ENCODE peak calls at places on chromosomes 5 and 9, in six cellular contexts. I is Peyer's patch, E is neuronal stem cell, P is tibial nerve, M is cardiac muscle cell, T is hepatocyte. A is an unnamed sample. For H3K27me3 and H3K9me3, the result is how much of the 10 kb centered on the place peaks cover.

GRCh38 chr5:175695161-175696126 is 37.6 kb downstream of the HRH2 start:
- DNase-seq in I (peak), E (no peak), P (no peak), M (no peak), T (no peak), A (no peak)

GRCh38 chr5:72842816-72843215 is 26.4 kb downstream of the TNPO1 start:
- DNase-seq in I (no peak), E (no peak), P (no peak), M (no peak), T (peak), A (no peak)

GRCh38 chr5:16669776-16670175 is 53.0 kb upstream of the RETREG1 start:
- DNase-seq in I (no peak), E (no peak), P (no peak), M (no peak), T (no peak), A (no peak)

GRCh38 chr9:70418822-70419545 is 4.5 kb upstream of the KLF9 start:
- DNase-seq in I (peak), E (peak), P (peak), M (peak), T (peak), A (peak)

GRCh38 chr9:137251194-137251461 is at the start of gene STPG3:
- DNase-seq in I (no peak), E (no peak), P (no peak), M (no peak), T (no peak), A (no peak)

GRCh38 chr9:21656776-21657637 is 145.4 kb upstream of the MTAP start:
- DNase-seq in I (no peak), E (no peak), P (no peak), M (no peak), T (no peak), A (no peak)

GRCh38 chr9:3931996-3932906 is 367.6 kb downstream of the GLIS3 start:
- DNase-seq in I (no peak), E (no peak), P (no peak), M (no peak), T (no peak), A (no peak)

GRCh38 chr5:78795757-78796156 is 147.2 kb upstream of the LHFPL2 start:
- DNase-seq in I (no peak), E (no peak), P (no peak), M (no peak), T (peak), A (no peak)

GRCh38 chr5:120304653-120305052 is 159.4 kb upstream of the PRR16 start:
- DNase-seq in I (no peak), E (no peak), P (no peak), M (no peak), T (peak), A (no peak)

GRCh38 chr5:164184158-164184557 is 678.7 kb downstream of the MAT2B start:
- DNase-seq in I (no peak), E (peak), P (no peak), M (peak), T (no peak), A (no peak)

GRCh38 chr9:77556396-77556795 is 91.7 kb downstream of the GNA14 start:
- DNase-seq in I (no peak), E (no peak), P (no peak), M (no peak), T (no peak), A (no peak)

GRCh38 chr5:143781993-143782520 is 29.9 kb upstream of the HMHB1 start:
- DNase-seq in I (no peak), E (no peak), P (no peak), M (no peak), T (no peak), A (no peak)

GRCh38 chr5:178624626-178625546 is 2.0 kb downstream of the CLK4 start:
- DNase-seq in I (no peak), E (no peak), P (no peak), M (peak), T (no peak), A (no peak)

GRCh38 chr9:88243736-88244135 is 105.5 kb upstream of the SPATA31C2 start:
- DNase-seq in I (no peak), E (no peak), P (no peak), M (no peak), T (peak), A (no peak)

GRCh38 chr9:4821994-4822544 is 29.3 kb downstream of the RCL1 start:
- DNase-seq in I (no peak), E (no peak), P (no peak), M (no peak), T (no peak), A (no peak)

GRCh38 chr9:37961346-37961745 is 57.4 kb upstream of the SLC25A51 start:
- DNase-seq in I (no peak), E (no peak), P (no peak), M (no peak), T (no peak), A (no peak)

GRCh38 chr5:59615272-59615671 is 278.3 kb downstream of the PDE4D start:
- DNase-seq in I (no peak), E (no peak), P (no peak), M (no peak), T (no peak), A (no peak)

GRCh38 chr5:116374434-116374852 is 200.2 kb downstream of the SEMA6A start:
- DNase-seq in I (no peak), E (no peak), P (no peak), M (no peak), T (no peak), A (no peak)

GRCh38 chr5:116371935-116372334 is 202.7 kb downstream of the SEMA6A start:
- DNase-seq in I (no peak), E (no peak), P (no peak), M (no peak), T (no peak), A (no peak)

GRCh38 chr5:116370886-116371285 is 203.7 kb downstream of the SEMA6A start:
- DNase-seq in I (no peak), E (no peak), P (no peak), M (no peak), T (no peak), A (no peak)

GRCh38 chr5:116371431-116371830 is 203.2 kb downstream of the SEMA6A start:
- DNase-seq in I (no peak), E (no peak), P (no peak), M (no peak), T (peak), A (no peak)

GRCh38 chr5:116372931-116373597 is 201.6 kb downstream of the SEMA6A start:
- DNase-seq in I (no peak), E (no peak), P (no peak), M (no peak), T (no peak), A (no peak)
- H3K27ac ChIP-seq in I (no peak), E (no peak), P (no peak), M (no peak), T (no peak), A (no peak)

GRCh38 chr5:135030691-135031145 is 3.3 kb downstream of the PITX1 start:
- DNase-seq in I (no peak), E (no peak), P (no peak), M (no peak), T (no peak), A (no peak)
- H3K27me3 ChIP-seq in I (under half), E (half or more), P (under half), M (half or more), T (under half), A (half or more)

DNA sequence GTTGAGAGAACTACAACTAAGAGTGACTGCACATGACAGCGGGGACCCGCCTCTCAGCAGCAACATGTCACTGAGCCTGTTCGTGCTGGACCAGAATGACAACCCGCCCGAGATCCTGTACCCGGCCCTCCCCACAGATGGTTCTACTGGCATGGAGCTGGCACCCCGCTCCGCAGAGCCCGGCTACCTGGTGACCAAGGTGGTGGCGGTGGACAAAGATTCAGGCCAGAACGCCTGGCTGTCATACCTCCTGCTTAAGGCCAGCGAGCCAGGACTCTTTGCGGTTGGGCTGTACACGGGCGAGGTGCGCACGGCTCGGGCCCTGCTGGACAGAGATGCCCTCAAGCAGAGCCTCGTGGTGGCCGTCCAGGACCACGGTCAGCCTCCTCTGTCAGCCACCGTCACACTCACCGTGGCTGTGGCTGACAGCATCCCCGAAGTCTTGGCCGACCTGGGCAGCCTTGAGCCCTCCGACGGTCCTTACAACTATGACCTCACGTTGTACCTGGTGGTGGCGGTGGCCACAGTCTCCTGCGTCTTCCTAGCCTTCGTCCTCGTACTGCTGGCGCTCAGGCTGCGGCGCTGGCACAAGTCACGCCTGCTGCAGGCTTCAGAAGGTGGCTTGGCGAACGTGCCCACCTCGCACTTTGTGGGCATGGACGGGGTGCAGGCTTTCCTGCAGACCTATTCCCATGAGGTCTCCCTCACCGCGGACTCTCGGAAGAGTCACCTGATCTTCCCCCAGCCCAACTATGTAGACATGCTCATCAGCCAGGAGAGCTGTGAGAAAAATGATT is 2.1 kb downstream of the PCDHGA7 start:
- DNase-seq in I (no peak), E (no peak), P (no peak), M (no peak), T (no peak), A (no peak)
- H3K9me3 ChIP-seq in I (under half), E (under half), P (under half), M (under half), T (under half), A (half or more)

GRCh38 chr5:2703041-2703440 is 48.4 kb downstream of the IRX2 start:
- DNase-seq in I (no peak), E (no peak), P (no peak), M (no peak), T (no peak), A (no peak)

GRCh38 chr5:2701592-2701991 is 49.9 kb downstream of the IRX2 start:
- DNase-seq in I (no peak), E (no peak), P (no peak), M (no peak), T (no peak), A (no peak)

GRCh38 chr5:2703615-2704014 is 47.9 kb downstream of the IRX2 start:
- DNase-seq in I (no peak), E (no peak), P (no peak), M (no peak), T (no peak), A (no peak)

GRCh38 chr5:2700876-2701275 is 50.6 kb downstream of the IRX2 start:
- DNase-seq in I (no peak), E (no peak), P (no peak), M (no peak), T (no peak), A (no peak)

GRCh38 chr5:2702096-2702879 is 49.2 kb downstream of the IRX2 start:
- DNase-seq in I (no peak), E (no peak), P (no peak), M (no peak), T (no peak), A (no peak)
- H3K27ac ChIP-seq in I (no peak), E (no peak), P (no peak), M (no peak), T (no peak), A (no peak)

A was measured in suprapubic skin.